ENCODE peak calls at places on chromosome X, in seven cellular contexts. Q is neural progenitor cell; Z is fibroblast of lung; M is upper lobe of right lung; J is brain microvascular endothelial cell; P is CD8-positive, alpha-beta memory T cell; D is fibroblast of the aortic adventitia. K is an unnamed sample.

GRCh38 chrX:48703642-48704481 is 7.3 kb downstream of the SUV39H1 start:
- DNase-seq in Q (no peak), Z (peak), M (no peak), J (no peak), P (no peak), D (peak), K (no peak)

GRCh38 chrX:84187501-84188319 is at the start of gene RPS6KA6:
- DNase-seq in Q (peak), Z (peak), M (peak), J (no peak), P (peak), D (peak), K (no peak)

GRCh38 chrX:124401696-124402095 is 55.3 kb downstream of the SH2D1A start:
- DNase-seq in Q (no peak), Z (no peak), M (no peak), J (no peak), P (no peak), D (no peak), K (no peak)

GRCh38 chrX:5936438-5936837 is 292.2 kb downstream of the NLGN4X start:
- DNase-seq in Q (no peak), Z (no peak), M (no peak), J (no peak), P (no peak), D (no peak), K (no peak)

GRCh38 chrX:71487814-71488213 is 45.1 kb upstream of the OGT start:
- DNase-seq in Q (no peak), Z (no peak), M (no peak), J (no peak), P (no peak), D (no peak), K (no peak)

GRCh38 chrX:45765726-45766125 is 565.0 kb upstream of the DIPK2B start:
- DNase-seq in Q (no peak), Z (no peak), M (no peak), J (no peak), P (no peak), D (no peak), K (no peak)

GRCh38 chrX:38232287-38232686 is 11.6 kb upstream of the SRPX start:
- DNase-seq in Q (no peak), Z (peak), M (no peak), J (peak), P (no peak), D (peak), K (no peak)

GRCh38 chrX:85109235-85109634 is 105.6 kb downstream of the APOOL start:
- DNase-seq in Q (peak), Z (no peak), M (no peak), J (no peak), P (no peak), D (no peak), K (no peak)

GRCh38 chrX:19017271-19017670 is 33.4 kb upstream of the PHKA2 start:
- DNase-seq in Q (peak), Z (peak), M (no peak), J (no peak), P (no peak), D (peak), K (no peak)

GRCh38 chrX:69313622-69314290 is 148.5 kb upstream of the PJA1 start:
- DNase-seq in Q (no peak), Z (no peak), M (no peak), J (no peak), P (no peak), D (no peak), K (no peak)

GRCh38 chrX:51407520-51408409 is 75.1 kb downstream of the NUDT10 start:
- DNase-seq in Q (no peak), Z (no peak), M (no peak), J (no peak), P (no peak), D (no peak), K (no peak)

GRCh38 chrX:11792461-11793421 is 34.7 kb downstream of the MSL3 start:
- DNase-seq in Q (no peak), Z (no peak), M (no peak), J (no peak), P (peak), D (no peak), K (peak)

GRCh38 chrX:108167211-108167872 is 75.8 kb downstream of the ATG4A start:
- DNase-seq in Q (no peak), Z (peak), M (no peak), J (peak), P (no peak), D (peak), K (no peak)

GRCh38 chrX:64352084-64352483 is 43.2 kb downstream of the MTMR8 start:
- DNase-seq in Q (no peak), Z (no peak), M (no peak), J (no peak), P (no peak), D (no peak), K (no peak)

GRCh38 chrX:136049608-136050007 is 64.4 kb downstream of the SLC9A6 start:
- DNase-seq in Q (no peak), Z (no peak), M (no peak), J (no peak), P (no peak), D (no peak), K (no peak)

GRCh38 chrX:37380920-37381319 is 31.8 kb downstream of the PRRG1 start:
- DNase-seq in Q (no peak), Z (peak), M (no peak), J (peak), P (no peak), D (peak), K (no peak)

GRCh38 chrX:57044226-57044625 is 48.9 kb upstream of the SPIN3 start:
- DNase-seq in Q (no peak), Z (no peak), M (no peak), J (no peak), P (no peak), D (no peak), K (no peak)

DNA sequence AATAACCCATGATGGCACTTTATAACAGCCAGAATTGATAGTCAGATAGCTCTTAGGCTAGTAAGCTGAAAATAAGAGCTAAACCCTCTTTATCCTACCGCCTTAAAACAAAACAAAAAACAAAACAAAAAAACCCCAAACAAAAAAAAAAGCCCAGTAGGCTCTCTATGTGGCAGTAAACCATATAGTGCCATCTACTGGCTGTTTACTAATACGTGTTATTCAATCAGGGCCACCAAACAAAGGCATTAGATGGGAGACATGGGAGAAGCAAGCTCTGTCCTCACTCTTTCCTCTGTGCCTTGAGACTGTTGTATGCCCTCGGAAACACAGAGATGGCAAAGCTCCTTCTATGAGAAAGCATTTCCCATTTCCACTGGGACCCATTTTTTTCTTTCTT is 148.8 kb upstream of the MID1 start:
- DNase-seq in Q (peak), Z (peak), M (no peak), J (peak), P (no peak), D (peak), K (no peak)
- H3K4me3 ChIP-seq in Q (peak), Z (no peak), M (no peak), J (no peak), P (no peak), D (no peak), K (no peak)

GRCh38 chrX:55908685-55909212 is 191.2 kb downstream of the RRAGB start:
- DNase-seq in Q (peak), Z (peak), M (peak), J (no peak), P (peak), D (no peak), K (no peak)
- H3K4me3 ChIP-seq in Q (peak), Z (peak), M (peak), J (peak), P (peak), D (peak), K (peak)

DNA sequence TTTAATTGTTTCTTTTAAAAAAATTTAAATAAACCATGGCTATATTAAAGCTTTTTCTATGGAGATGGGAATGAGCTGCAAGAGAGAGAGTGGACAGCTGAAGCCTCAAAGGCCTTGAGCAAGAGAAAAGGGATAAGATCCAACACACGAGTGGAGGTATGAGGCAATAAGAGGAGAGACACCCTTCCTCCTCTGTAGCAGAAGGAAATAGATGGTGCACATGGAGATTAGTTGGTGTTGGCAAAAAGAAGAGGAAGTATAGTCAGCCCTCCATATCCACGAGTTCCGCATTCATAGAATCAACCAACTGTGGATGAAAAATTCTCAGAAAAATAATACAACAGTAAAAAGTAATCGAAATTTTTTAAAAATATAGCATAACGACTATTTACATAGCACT is 3.2 kb downstream of the CXorf38 start:
- DNase-seq in Q (no peak), Z (peak), M (no peak), J (peak), P (no peak), D (peak), K (no peak)
- H3K4me3 ChIP-seq in Q (no peak), Z (peak), M (peak), J (no peak), P (peak), D (no peak), K (peak)

DNA sequence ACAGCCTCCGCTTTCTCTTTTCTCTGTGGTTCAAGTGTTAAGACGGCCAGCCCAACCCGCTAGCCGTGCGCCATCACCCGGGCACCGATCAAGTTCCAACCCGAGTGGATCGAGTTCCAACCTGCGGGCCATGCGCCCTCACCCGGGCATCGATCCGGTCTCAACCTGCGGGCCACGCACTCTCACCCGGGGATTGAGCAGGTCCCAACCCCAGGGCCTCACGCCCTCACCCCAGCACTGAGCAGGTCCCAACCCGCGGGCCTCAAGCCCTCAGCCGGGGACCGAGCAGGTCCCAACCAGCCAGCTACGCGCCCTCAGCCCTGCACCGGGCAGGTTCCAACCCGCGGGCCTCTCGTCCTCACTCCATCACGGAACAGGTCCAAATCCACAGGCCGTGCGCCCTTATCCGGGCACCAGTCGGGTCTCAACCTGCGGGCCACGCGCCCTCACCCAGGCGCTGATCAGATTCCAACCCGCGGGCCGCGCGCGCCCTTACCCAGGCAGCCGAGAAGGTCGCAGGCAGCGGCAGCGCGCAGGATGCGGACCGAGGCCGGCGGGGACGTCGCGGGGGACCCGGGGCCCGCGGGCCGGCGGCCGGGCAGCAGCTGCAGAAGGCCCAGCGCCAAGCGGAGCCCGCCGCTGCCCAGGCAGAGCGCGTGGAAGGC is 443 bp downstream of the GPR143 start:
- DNase-seq in Q (peak), Z (no peak), M (no peak), J (no peak), P (no peak), D (no peak), K (no peak)
- H3K4me3 ChIP-seq in Q (peak), Z (no peak), M (no peak), J (peak), P (no peak), D (no peak), K (no peak)

GRCh38 chrX:103404225-103405008 is 28.1 kb downstream of the BEX3 start:
- DNase-seq in Q (peak), Z (peak), M (peak), J (peak), P (peak), D (peak), K (peak)

GRCh38 chrX:103400931-103401330 is 24.6 kb downstream of the BEX3 start:
- DNase-seq in Q (no peak), Z (no peak), M (no peak), J (no peak), P (no peak), D (no peak), K (no peak)

GRCh38 chrX:103407776-103408175 is 31.4 kb downstream of the BEX3 start:
- DNase-seq in Q (no peak), Z (no peak), M (no peak), J (no peak), P (no peak), D (no peak), K (no peak)

GRCh38 chrX:103406256-103406655 is 29.9 kb downstream of the BEX3 start:
- DNase-seq in Q (no peak), Z (no peak), M (no peak), J (no peak), P (no peak), D (no peak), K (no peak)

DNA sequence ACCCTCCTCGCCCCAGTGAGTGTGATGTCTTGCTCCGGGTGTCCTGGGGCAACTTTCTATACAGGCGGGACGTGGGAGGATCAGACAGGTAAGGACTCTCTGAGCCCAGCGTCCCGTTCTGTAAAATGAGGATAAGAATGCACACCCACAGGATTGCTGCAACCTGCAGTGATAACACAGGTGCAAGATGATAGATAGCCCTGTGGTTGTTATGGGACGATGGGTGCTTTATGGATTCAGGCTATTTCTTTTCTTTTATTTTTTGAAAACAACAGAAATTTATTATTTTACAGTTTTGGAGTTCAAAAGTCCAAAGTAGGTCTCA is 28.6 kb downstream of the BEX3 start:
- DNase-seq in Q (no peak), Z (no peak), M (no peak), J (no peak), P (no peak), D (no peak), K (peak)
- H3K4me3 ChIP-seq in Q (peak), Z (peak), M (peak), J (peak), P (peak), D (peak), K (no peak)